ENCODE peak calls at places on chromosome 20, in nine cellular contexts. M, D, N, U, F, Q, V, O and H are unnamed samples.

GRCh38 chr20:50193851-50194830 is 3.5 kb downstream of the CEBPB start:
- DNase-seq in F (peak), M (no peak), U (no peak), V (no peak), O (no peak), D (no peak), N (peak), Q (peak), H (no peak)

GRCh38 chr20:2387180-2387577 is 6.5 kb downstream of the TGM6 start:
- DNase-seq in V (peak), Q (no peak), O (no peak), U (peak), F (no peak), M (peak), N (no peak), D (peak), H (no peak)

GRCh38 chr20:23143098-23143497 is 57.0 kb upstream of the CD93 start:
- DNase-seq in V (no peak), O (peak), F (peak), N (peak), Q (peak), D (peak), U (peak), M (peak), H (peak)

GRCh38 chr20:15862178-15862577 is 711.1 kb downstream of the KIF16B start:
- DNase-seq in Q (no peak), N (no peak), O (no peak), D (no peak), U (no peak), M (no peak), F (no peak), V (no peak), H (no peak)

GRCh38 chr20:51767867-51768758 is at the start of gene ATP9A:
- DNase-seq in U (no peak), M (no peak), O (no peak), N (peak), V (peak), D (peak), F (no peak), Q (peak), H (peak)

GRCh38 chr20:25544316-25544715 is 41.0 kb downstream of the NINL start:
- DNase-seq in Q (no peak), U (no peak), N (no peak), M (no peak), D (no peak), O (no peak), V (no peak), F (no peak), H (no peak)

GRCh38 chr20:47117789-47118188 is 223.1 kb downstream of the EYA2 start:
- DNase-seq in Q (peak), M (no peak), N (no peak), F (no peak), U (no peak), D (no peak), O (no peak), V (no peak), H (peak)

GRCh38 chr20:6058684-6059295 is 4.9 kb upstream of the LRRN4 start:
- DNase-seq in U (no peak), V (no peak), O (no peak), M (no peak), F (no peak), D (no peak), Q (no peak), N (no peak), H (peak)

GRCh38 chr20:61262514-61262913 is 10.5 kb downstream of the CDH4 start:
- DNase-seq in F (no peak), M (no peak), O (no peak), U (no peak), N (no peak), D (no peak), V (no peak), Q (no peak), H (no peak)

GRCh38 chr20:21570285-21570992 is 56.6 kb upstream of the NKX2-2 start:
- DNase-seq in Q (no peak), M (no peak), V (no peak), U (no peak), O (no peak), F (no peak), N (no peak), D (no peak), H (no peak)

GRCh38 chr20:60512436-60512835 is 554.2 kb downstream of the CDH26 start:
- DNase-seq in U (no peak), M (no peak), D (no peak), N (no peak), O (no peak), F (no peak), V (no peak), Q (no peak), H (no peak)

GRCh38 chr20:4585104-4585753 is 136.5 kb upstream of the PRND start:
- DNase-seq in V (no peak), N (no peak), U (no peak), O (no peak), Q (no peak), D (no peak), M (no peak), F (no peak), H (no peak)

GRCh38 chr20:34046330-34046729 is 52.6 kb downstream of the RALY start:
- DNase-seq in N (no peak), V (no peak), O (no peak), F (no peak), Q (no peak), U (no peak), M (no peak), D (no peak), H (no peak)

GRCh38 chr20:60819511-60819910 is 432.6 kb upstream of the CDH4 start:
- DNase-seq in Q (no peak), M (no peak), F (no peak), V (no peak), D (no peak), N (no peak), U (no peak), O (no peak), H (no peak)

GRCh38 chr20:49563015-49563980 is 4.6 kb downstream of the PTGIS start:
- DNase-seq in F (no peak), M (no peak), N (peak), O (peak), Q (peak), D (no peak), U (no peak), V (no peak), H (no peak)

GRCh38 chr20:34015401-34016335 is 22.0 kb downstream of the RALY start:
- DNase-seq in M (no peak), U (no peak), V (no peak), D (no peak), O (no peak), F (no peak), N (no peak), Q (no peak), H (no peak)

GRCh38 chr20:7108929-7109328 is 341.4 kb downstream of the BMP2 start:
- DNase-seq in F (no peak), V (no peak), N (no peak), D (no peak), M (no peak), O (no peak), U (no peak), Q (no peak), H (no peak)

GRCh38 chr20:48944663-48945297 is 23.3 kb downstream of the ARFGEF2 start:
- DNase-seq in M (no peak), D (no peak), Q (no peak), V (no peak), F (no peak), N (no peak), O (no peak), U (no peak), H (no peak)

GRCh38 chr20:252801-253200 is 4.7 kb upstream of the DEFB132 start:
- DNase-seq in O (no peak), M (no peak), D (no peak), V (no peak), N (no peak), F (no peak), Q (no peak), U (no peak), H (no peak)

GRCh38 chr20:51400051-51400926 is 142.2 kb downstream of the NFATC2 start:
- DNase-seq in F (no peak), V (no peak), D (peak), Q (no peak), O (no peak), M (no peak), N (no peak), U (no peak), H (peak)

GRCh38 chr20:23235173-23236027 is 115.2 kb upstream of the NXT1 start:
- DNase-seq in F (peak), N (peak), O (peak), V (peak), U (peak), Q (no peak), M (peak), D (peak), H (peak)

GRCh38 chr20:32849577-32849976 is 9.1 kb upstream of the EFCAB8 start:
- DNase-seq in D (no peak), M (no peak), Q (no peak), N (no peak), V (no peak), O (no peak), F (no peak), U (no peak), H (no peak)

GRCh38 chr20:2299301-2299700 is 3.5 kb downstream of the TGM3 start:
- DNase-seq in D (peak), U (no peak), Q (no peak), M (no peak), O (peak), F (peak), N (no peak), V (no peak), H (peak)

GRCh38 chr20:61316351-61316750 is 64.3 kb downstream of the CDH4 start:
- DNase-seq in D (no peak), O (no peak), F (no peak), N (no peak), V (no peak), U (no peak), Q (no peak), M (no peak), H (no peak)

GRCh38 chr20:49821850-49822249 is 9.2 kb downstream of the SLC9A8 start:
- DNase-seq in Q (no peak), D (no peak), M (no peak), V (no peak), N (peak), O (no peak), F (no peak), U (no peak), H (no peak)

GRCh38 chr20:50001784-50002311 is 19.1 kb downstream of the SNAI1 start:
- DNase-seq in N (no peak), Q (no peak), O (no peak), U (no peak), F (no peak), M (no peak), V (no peak), D (no peak), H (no peak)

DNA sequence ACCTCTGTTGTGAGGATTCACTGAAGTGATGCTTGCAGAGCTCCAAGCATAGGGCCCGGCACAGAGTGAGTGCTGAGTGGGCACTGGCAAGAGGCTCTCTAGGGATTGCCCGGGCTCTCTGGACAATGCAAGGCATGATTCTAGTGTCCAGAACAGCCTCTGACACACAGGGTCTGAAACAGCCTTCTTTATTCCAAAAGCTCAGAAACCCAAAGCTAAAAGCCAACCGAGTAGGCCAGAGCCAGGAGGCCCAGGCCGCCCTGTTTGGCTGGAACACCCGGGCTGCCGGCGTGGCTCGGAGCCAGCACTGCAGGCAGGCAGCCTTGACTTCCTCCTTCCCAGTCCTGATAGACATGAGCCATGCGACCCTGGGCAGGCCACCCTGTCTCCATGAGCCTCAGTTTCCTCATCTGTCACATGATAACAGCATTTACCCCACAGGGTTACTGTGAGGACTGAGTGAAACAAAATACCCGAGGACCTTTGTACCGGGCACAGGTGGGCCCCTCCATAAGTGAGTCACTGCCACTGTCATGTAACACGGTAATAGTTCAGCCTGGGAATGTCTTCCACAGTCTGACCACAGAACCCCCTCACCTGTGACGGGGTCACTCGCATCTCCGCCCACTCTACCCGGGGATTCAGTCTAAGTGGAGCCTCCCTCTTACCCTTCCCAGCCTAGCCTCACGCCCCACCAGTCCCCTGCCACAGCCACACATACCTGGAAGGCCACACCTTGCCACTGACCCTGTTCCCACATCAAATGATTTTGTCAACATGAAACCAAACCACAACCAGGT is 51.4 kb downstream of the PTPRT start:
- DNase-seq in Q (no peak), V (no peak), D (no peak), N (no peak), U (no peak), M (no peak), F (no peak), O (no peak), H (no peak)
- TF ChIP-seq EP300 in Q (no peak), V (no peak), D (no peak), N (no peak), U (no peak), M (no peak), F (no peak), O (no peak), H (no peak)

GRCh38 chr20:41044409-41045062 is 15.9 kb downstream of the TOP1 start:
- DNase-seq in F (no peak), N (no peak), U (peak), M (no peak), D (no peak), O (no peak), V (no peak), Q (no peak), H (no peak)

GRCh38 chr20:41038878-41039404 is 10.3 kb downstream of the TOP1 start:
- DNase-seq in V (no peak), Q (no peak), N (no peak), U (no peak), D (no peak), M (no peak), F (no peak), O (no peak), H (no peak)

GRCh38 chr20:41038149-41038877 is 9.7 kb downstream of the TOP1 start:
- DNase-seq in Q (no peak), U (no peak), N (no peak), V (no peak), O (no peak), M (no peak), D (no peak), F (no peak), H (no peak)

GRCh38 chr20:41040855-41041254 is 12.2 kb downstream of the TOP1 start:
- DNase-seq in M (no peak), D (no peak), U (no peak), Q (no peak), F (no peak), V (no peak), O (no peak), N (no peak), H (no peak)

DNA sequence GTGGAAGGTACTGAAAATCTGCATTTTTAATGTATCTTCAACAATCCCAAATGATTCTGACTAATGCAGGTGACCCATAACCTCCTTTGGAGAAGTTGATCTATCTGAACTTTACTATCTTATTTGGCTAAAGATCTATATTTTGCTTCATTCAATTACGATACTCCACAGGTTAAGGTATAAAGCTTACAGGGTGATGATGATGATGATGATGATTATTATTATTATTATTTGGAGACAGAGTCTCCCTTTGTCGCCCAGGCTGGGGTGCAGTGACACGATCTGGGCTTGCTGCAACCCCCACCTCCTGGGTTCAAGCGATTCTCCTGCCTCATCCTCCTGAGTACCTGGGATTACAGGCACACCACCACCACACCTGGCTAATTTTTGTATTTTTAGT is 13.1 kb downstream of the TOP1 start:
- DNase-seq in F (no peak), U (no peak), D (no peak), Q (no peak), V (no peak), N (no peak), O (no peak), M (no peak), H (no peak)
- H3K4me3 ChIP-seq in F (no peak), U (no peak), D (no peak), Q (no peak), V (no peak), N (no peak), O (no peak), M (no peak), H (no peak)

GRCh38 chr20:11271319-11271718 is 597.5 kb upstream of the JAG1 start:
- DNase-seq in O (no peak), D (no peak), U (no peak), M (peak), F (no peak), V (peak), Q (no peak), N (no peak), H (no peak)
- TF ChIP-seq CTCF in O (no peak), D (no peak), U (no peak), M (no peak), F (no peak), V (peak), Q (no peak), N (no peak), H (no peak)

GRCh38 chr20:58494923-58495622 is 20.1 kb downstream of the APCDD1L start:
- DNase-seq in N (no peak), Q (no peak), F (no peak), V (no peak), U (no peak), M (no peak), O (peak), D (no peak), H (no peak)

GRCh38 chr20:58495623-58496428 is 19.4 kb downstream of the APCDD1L start:
- DNase-seq in V (no peak), U (no peak), F (no peak), O (no peak), D (no peak), Q (no peak), N (no peak), M (no peak), H (no peak)

GRCh38 chr20:58497911-58498310 is 17.3 kb downstream of the APCDD1L start:
- DNase-seq in U (no peak), Q (no peak), O (no peak), V (no peak), F (no peak), D (no peak), M (no peak), N (no peak), H (no peak)

GRCh38 chr20:58497076-58497665 is 18.0 kb downstream of the APCDD1L start:
- DNase-seq in V (no peak), D (no peak), O (peak), U (no peak), N (no peak), M (no peak), F (no peak), Q (no peak), H (no peak)

GRCh38 chr20:58496429-58496769 is 18.8 kb downstream of the APCDD1L start:
- DNase-seq in N (no peak), Q (no peak), D (no peak), O (no peak), V (no peak), F (no peak), M (no peak), U (no peak), H (no peak)
- TF ChIP-seq EP300 in N (no peak), Q (no peak), D (no peak), O (no peak), V (no peak), F (no peak), M (no peak), U (no peak), H (no peak)

GRCh38 chr20:17560344-17561074 is 9.4 kb upstream of the DSTN start:
- DNase-seq in U (no peak), V (no peak), M (no peak), Q (no peak), N (no peak), F (no peak), D (no peak), O (no peak), H (no peak)

GRCh38 chr20:17557675-17558006 is 12.2 kb upstream of the DSTN start:
- DNase-seq in V (no peak), D (peak), M (peak), Q (no peak), U (peak), O (no peak), F (no peak), N (no peak), H (peak)

GRCh38 chr20:17558154-17558940 is 11.5 kb upstream of the DSTN start:
- DNase-seq in D (peak), U (peak), F (no peak), M (peak), N (peak), Q (peak), O (no peak), V (no peak), H (peak)

GRCh38 chr20:17559338-17559737 is 10.5 kb upstream of the DSTN start:
- DNase-seq in N (no peak), F (no peak), O (no peak), Q (no peak), M (no peak), V (no peak), U (no peak), D (no peak), H (no peak)

DNA sequence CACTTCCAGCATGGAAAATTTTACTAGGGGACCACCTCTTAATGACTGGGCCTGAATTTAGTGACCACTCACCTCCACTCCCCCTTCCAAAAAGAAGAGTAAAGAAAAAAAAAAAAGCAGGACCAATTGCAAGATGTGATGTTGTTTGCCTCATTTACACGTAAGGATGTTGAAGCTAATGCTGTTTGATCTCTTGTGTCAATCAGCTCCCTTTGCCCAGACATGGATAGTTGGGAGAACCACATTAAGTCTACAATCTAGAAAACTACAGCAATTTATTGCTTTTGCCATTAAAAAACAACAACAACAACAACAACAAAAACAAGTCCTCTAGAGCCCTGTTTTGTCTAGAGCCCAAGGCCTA is 11.0 kb upstream of the DSTN start:
- DNase-seq in N (no peak), M (no peak), V (no peak), D (no peak), O (no peak), F (no peak), U (no peak), Q (no peak), H (no peak)
- H3K4me3 ChIP-seq in N (no peak), M (no peak), V (peak), D (no peak), O (no peak), F (no peak), U (no peak), Q (no peak), H (no peak)

GRCh38 chr20:37915434-37915787 is 12.5 kb downstream of the VSTM2L start:
- DNase-seq in V (no peak), U (no peak), F (no peak), D (no peak), Q (no peak), N (no peak), O (no peak), M (no peak), H (no peak)

GRCh38 chr20:37914367-37914671 is 11.4 kb downstream of the VSTM2L start:
- DNase-seq in U (no peak), O (no peak), Q (no peak), F (no peak), M (no peak), D (no peak), V (no peak), N (no peak), H (no peak)

GRCh38 chr20:37917436-37917835 is 14.5 kb downstream of the VSTM2L start:
- DNase-seq in U (no peak), F (no peak), V (no peak), N (no peak), D (no peak), M (no peak), O (no peak), Q (no peak), H (no peak)

GRCh38 chr20:37914672-37915433 is 11.9 kb downstream of the VSTM2L start:
- DNase-seq in V (peak), N (no peak), U (no peak), D (no peak), Q (no peak), F (no peak), O (no peak), M (no peak), H (no peak)

GRCh38 chr20:37915800-37916570 is 13.1 kb downstream of the VSTM2L start:
- DNase-seq in U (no peak), D (no peak), M (no peak), F (no peak), N (no peak), V (peak), O (no peak), Q (no peak), H (peak)
- TF ChIP-seq CTCF in U (no peak), D (no peak), M (no peak), F (no peak), N (no peak), V (no peak), O (no peak), Q (no peak), H (no peak)

GRCh38 chr20:10096790-10097189 is 62.0 kb downstream of the ANKEF1 start:
- DNase-seq in N (no peak), U (no peak), M (no peak), F (no peak), O (no peak), Q (no peak), V (no peak), D (no peak), H (no peak)
- TF ChIP-seq EP300 in N (no peak), U (no peak), M (no peak), F (no peak), O (no peak), Q (no peak), V (no peak), D (no peak), H (no peak)